ENCODE peak calls at places on chromosome 6, in six cellular contexts. M is SK-N-SH, L is H1, F is HepG2, Y is GM12878, P is K562. K is an unnamed sample.
A peak's percentile ranks its signal among the peaks of the same experiment; 100 is the strongest.

GRCh38 chr6:134480593-134480992 is 162.7 kb upstream of the SGK1 start:
- DNase-seq in Y (no peak), P (no peak), F (no peak), M (no peak), L (no peak), K (peak; percentile 51)

GRCh38 chr6:42848700-42849099 is 30.7 kb upstream of the RPL7L1 start:
- DNase-seq in L (no peak), M (no peak), P (no peak), F (no peak), Y (no peak), K (no peak)

GRCh38 chr6:84643778-84644177 is 120.6 kb downstream of the TBX18 start:
- DNase-seq in F (no peak), L (no peak), Y (no peak), M (no peak), P (no peak), K (no peak)

GRCh38 chr6:49911252-49911651 is 44.9 kb upstream of the CRISP1 start:
- DNase-seq in M (no peak), P (no peak), Y (no peak), L (no peak), F (no peak), K (no peak)

GRCh38 chr6:106802141-106802540 is 172.4 kb downstream of the CD24 start:
- DNase-seq in L (no peak), F (no peak), P (no peak), Y (no peak), M (peak; percentile 66), K (no peak)

GRCh38 chr6:155177369-155177961 is 86.3 kb upstream of the CLDN20 start:
- DNase-seq in L (no peak), P (peak; percentile 73), M (peak; percentile 45), F (peak; percentile 72), Y (no peak), K (peak; percentile 76)

GRCh38 chr6:156875062-156875461 is 97.9 kb downstream of the ARID1B start:
- DNase-seq in L (no peak), Y (no peak), M (no peak), P (no peak), F (no peak), K (no peak)

GRCh38 chr6:114125597-114125996 is 154.6 kb upstream of the HDAC2 start:
- DNase-seq in F (no peak), L (no peak), M (no peak), Y (no peak), P (no peak), K (no peak)

GRCh38 chr6:165308926-165309731 is at the start of gene C6orf118:
- DNase-seq in M (peak; percentile 84), Y (no peak), P (no peak), F (no peak), L (peak; percentile 73), K (peak; percentile 59)

GRCh38 chr6:119129148-119129967 is 50.9 kb upstream of the FAM184A start:
- DNase-seq in Y (no peak), M (peak; percentile 50), P (peak; percentile 86), L (no peak), F (peak; percentile 76), K (peak; percentile 76)

GRCh38 chr6:50826037-50826761 is 7.5 kb downstream of the TFAP2B start:
- DNase-seq in L (no peak), Y (no peak), M (no peak), F (no peak), P (no peak), K (no peak)

GRCh38 chr6:11989376-11989775 is 22.7 kb upstream of the HIVEP1 start:
- DNase-seq in L (no peak), M (no peak), P (no peak), Y (no peak), F (no peak), K (no peak)

GRCh38 chr6:1821188-1822183 is 211.8 kb downstream of the FOXC1 start:
- DNase-seq in Y (peak; percentile 4), P (no peak), L (no peak), F (peak; percentile 14), M (no peak), K (peak; percentile 31)

GRCh38 chr6:46044876-46045617 is 29.4 kb upstream of the CLIC5 start:
- DNase-seq in F (no peak), M (no peak), L (no peak), P (no peak), Y (no peak), K (peak; percentile 74)

GRCh38 chr6:168333039-168333438 is 13.5 kb upstream of the DACT2 start:
- DNase-seq in L (no peak), M (peak; percentile 63), F (peak; percentile 44), P (peak; percentile 53), Y (no peak), K (no peak)

GRCh38 chr6:144613859-144614258 is 328.7 kb downstream of the UTRN start:
- DNase-seq in L (no peak), M (no peak), P (no peak), Y (no peak), F (no peak), K (peak; percentile 16)

GRCh38 chr6:73710470-73710869 is 14.5 kb downstream of the CD109 start:
- DNase-seq in F (peak; percentile 7), P (peak; percentile 43), M (no peak), L (no peak), Y (no peak), K (peak; percentile 68)

GRCh38 chr6:42390228-42390934 is 61.3 kb downstream of the TRERF1 start:
- DNase-seq in Y (no peak), M (no peak), L (no peak), P (no peak), F (no peak), K (no peak)

GRCh38 chr6:57221191-57221935 is 744 bp downstream of the RAB23 start:
- DNase-seq in M (peak; percentile 84), F (peak; percentile 62), Y (no peak), P (peak; percentile 85), L (peak; percentile 69), K (peak; percentile 45)

GRCh38 chr6:149250982-149251381 is 66.5 kb upstream of the TAB2 start:
- DNase-seq in P (no peak), M (no peak), Y (no peak), L (no peak), F (no peak), K (no peak)

GRCh38 chr6:84791233-84791632 is 26.8 kb upstream of the TBX18 start:
- DNase-seq in L (no peak), Y (no peak), P (peak; percentile 83), F (no peak), M (no peak), K (no peak)

GRCh38 chr6:16033214-16033613 is 95.7 kb upstream of the MYLIP start:
- DNase-seq in P (no peak), M (no peak), F (no peak), Y (no peak), L (no peak), K (no peak)

GRCh38 chr6:149840345-149841075 is 23.6 kb downstream of the LRP11 start:
- DNase-seq in P (peak; percentile 84), M (peak; percentile 76), Y (no peak), F (peak; percentile 82), L (no peak), K (peak; percentile 92)

GRCh38 chr6:26215200-26216014 is 128.2 kb downstream of the HFE start:
- DNase-seq in Y (no peak), L (no peak), M (no peak), P (peak; percentile 66), F (peak; percentile 39), K (peak; percentile 36)
- H3K36me3 ChIP-seq in Y (no peaks in the 10 kb centered on the region), L (no peaks in the 10 kb centered on the region), M (no peaks in the 10 kb centered on the region), P (peaks cover 5% of the 10 kb centered on the region), F (no peaks in the 10 kb centered on the region), K (no peaks in the 10 kb centered on the region)

DNA sequence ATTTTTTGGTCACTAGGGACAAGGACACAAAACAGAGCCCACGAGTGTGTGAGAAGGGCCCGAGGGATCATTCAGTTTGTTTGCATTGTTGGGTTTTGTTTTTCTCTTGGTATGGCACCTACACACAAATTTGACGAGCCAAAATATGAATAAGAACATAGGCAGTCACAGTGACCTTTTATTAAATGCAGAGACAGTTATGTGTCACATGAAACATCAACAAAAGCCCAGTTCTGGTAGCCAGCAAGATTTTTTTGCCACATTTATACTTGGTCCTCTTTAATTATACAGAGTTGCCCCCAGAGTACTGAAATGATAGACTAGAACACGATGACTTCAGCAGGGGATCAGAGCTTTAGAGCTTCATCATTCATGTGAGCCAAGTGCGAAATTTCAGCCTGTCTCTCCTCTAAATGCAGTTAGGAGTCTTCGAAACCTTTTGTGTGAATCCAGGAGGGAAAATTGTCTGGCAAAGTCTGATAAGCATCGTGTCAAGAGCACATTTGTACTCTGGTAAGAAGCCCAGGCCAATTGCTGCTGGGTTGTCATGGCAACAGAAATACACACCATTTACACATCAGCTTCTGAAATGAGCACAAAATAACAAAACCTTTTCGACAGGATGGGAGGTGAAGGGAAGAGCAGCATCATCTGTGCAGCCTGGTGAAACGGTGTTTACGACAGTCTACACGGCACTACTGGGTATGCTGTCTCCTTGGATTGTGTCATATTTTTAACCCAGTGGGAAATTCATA is 79.2 kb upstream of the RIPOR2 start:
- DNase-seq in L (no peak), P (peak; percentile 9), Y (no peak), F (no peak), M (peak; percentile 55), K (peak; percentile 78)
- TF ChIP-seq RFX5 in L (no peak), P (no peak), Y (no peak), F (no peak), M (no peak), K (no peak)

GRCh38 chr6:24969343-24969860 is 33.6 kb upstream of the RIPOR2 start:
- DNase-seq in F (no peak), L (no peak), M (no peak), Y (no peak), P (no peak), K (no peak)
- H3K36me3 ChIP-seq in F (no peaks in the 10 kb centered on the region), L (no peaks in the 10 kb centered on the region), M (no peaks in the 10 kb centered on the region), Y (no peaks in the 10 kb centered on the region), P (no peaks in the 10 kb centered on the region), K (no peaks in the 10 kb centered on the region)

GRCh38 chr6:105510746-105511145 is 107.9 kb upstream of the PREP start:
- DNase-seq in P (no peak), F (no peak), Y (no peak), M (no peak), L (no peak), K (peak; percentile 77)

GRCh38 chr6:105511639-105512038 is 108.8 kb upstream of the PREP start:
- DNase-seq in L (no peak), Y (no peak), F (no peak), M (no peak), P (no peak), K (no peak)

GRCh38 chr6:105514306-105514705 is 111.4 kb upstream of the PREP start:
- DNase-seq in L (no peak), F (no peak), Y (no peak), M (no peak), P (no peak), K (no peak)

GRCh38 chr6:105507811-105508210 is 104.9 kb upstream of the PREP start:
- DNase-seq in M (no peak), F (no peak), Y (no peak), L (no peak), P (no peak), K (no peak)

DNA sequence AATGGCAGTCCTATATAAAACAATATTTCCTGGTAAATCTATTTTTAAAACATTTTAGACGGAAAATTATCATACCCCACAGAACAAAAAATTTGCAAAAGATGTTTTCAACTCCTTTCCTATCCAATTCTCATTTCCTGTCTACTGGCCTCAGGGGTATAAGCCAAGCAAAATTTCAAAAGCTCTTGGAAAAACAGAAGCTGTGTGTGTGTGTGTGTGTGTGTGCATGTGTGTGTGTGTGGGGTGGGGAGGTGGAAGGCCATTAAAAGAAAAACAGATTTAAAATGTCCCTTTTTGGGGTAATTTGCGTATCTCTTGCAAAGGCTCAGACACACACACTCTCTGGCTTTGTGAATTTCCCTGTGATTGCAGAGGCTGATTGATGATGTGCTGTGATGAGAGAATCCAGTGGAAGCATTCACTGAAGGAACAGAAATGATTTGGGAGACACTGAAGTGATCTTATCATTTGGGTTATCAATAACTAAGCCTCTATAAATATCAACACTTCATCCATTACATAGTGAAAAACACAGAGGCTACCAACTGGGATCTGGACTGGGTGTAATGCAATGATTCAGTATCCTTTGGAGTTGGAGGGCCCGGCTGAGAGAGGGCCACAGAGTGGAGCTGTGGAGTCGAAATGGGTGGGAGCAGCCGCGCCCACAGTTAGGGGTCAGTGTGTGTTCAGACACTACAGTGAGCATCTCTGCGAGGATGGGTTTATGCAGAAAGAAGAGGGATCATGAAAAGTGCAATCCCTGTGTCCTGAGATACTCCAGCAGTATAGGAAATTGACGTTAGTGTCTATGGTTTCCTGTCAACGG is 106.8 kb upstream of the PREP start:
- DNase-seq in F (no peak), Y (no peak), M (peak; percentile 4), L (no peak), P (peak; percentile 19), K (peak; percentile 56)
- TF ChIP-seq RFX5 in F (no peak), Y (no peak), M (no peak), L (no peak), P (no peak), K (no peak)